ENCODE peak calls at places on chromosome 4, in four cellular contexts. L is HTR-8/SVneo, R is nucleus accumbens, W is dorsolateral prefrontal cortex. E is an unnamed sample.

GRCh38 chr4:144948009-144948408 is 150.0 kb downstream of the ANAPC10 start:
- DNase-seq in R (no peak), W (no peak), L (no peak), E (no peak)

GRCh38 chr4:3388461-3389185 is 53.1 kb upstream of the HGFAC start:
- DNase-seq in R (no peak), W (no peak), L (peak; percentile 40), E (peak; percentile 81)

GRCh38 chr4:162510115-162510514 is 346.3 kb upstream of the FSTL5 start:
- DNase-seq in W (no peak), R (no peak), L (no peak), E (no peak)

GRCh38 chr4:41215969-41216293 is 1.6 kb upstream of the APBB2 start:
- DNase-seq in W (no peak), R (no peak), L (no peak), E (no peak)

GRCh38 chr4:81482344-81482743 is 10.6 kb upstream of the RASGEF1B start:
- DNase-seq in R (no peak), L (no peak), W (no peak), E (no peak)

GRCh38 chr4:115361781-115362180 is 248.4 kb upstream of the NDST4 start:
- DNase-seq in R (no peak), W (no peak), L (no peak), E (no peak)

GRCh38 chr4:121876976-121877773 is 6.9 kb upstream of the BBS7 start:
- DNase-seq in R (no peak), L (no peak), W (no peak), E (no peak)

GRCh38 chr4:76420901-76421581 is at the start of gene CCDC158:
- DNase-seq in R (no peak), L (no peak), W (no peak), E (no peak)

GRCh38 chr4:153764611-153765368 is 5.0 kb upstream of the RNF175 start:
- DNase-seq in R (no peak), W (no peak), L (no peak), E (no peak)

GRCh38 chr4:123562994-123563745 is 166.6 kb downstream of the SPRY1 start:
- DNase-seq in W (no peak), R (no peak), L (no peak), E (peak; percentile 82)

GRCh38 chr4:53514509-53514908 is 76.8 kb downstream of the LNX1 start:
- DNase-seq in L (no peak), W (no peak), R (no peak), E (no peak)

GRCh38 chr4:146949559-146949958 is 3.9 kb upstream of the TTC29 start:
- DNase-seq in R (no peak), L (no peak), W (no peak), E (no peak)

GRCh38 chr4:159190646-159191045 is 87.8 kb downstream of the RAPGEF2 start:
- DNase-seq in L (no peak), R (no peak), W (no peak), E (no peak)

GRCh38 chr4:20904966-20905365 is 204.7 kb downstream of the PACRGL start:
- DNase-seq in L (no peak), R (no peak), W (no peak), E (no peak)

GRCh38 chr4:24614881-24615280 is 30.5 kb upstream of the DHX15 start:
- DNase-seq in R (no peak), W (no peak), L (no peak), E (no peak)

GRCh38 chr4:61401771-61402170 is 201.6 kb downstream of the ADGRL3 start:
- DNase-seq in L (no peak), W (no peak), R (no peak), E (peak; percentile 78)

GRCh38 chr4:147340111-147340510 is 140.8 kb upstream of the EDNRA start:
- DNase-seq in W (no peak), L (no peak), R (no peak), E (peak; percentile 62)

GRCh38 chr4:155734951-155735350 is 23.9 kb upstream of the GUCY1B1 start:
- DNase-seq in W (no peak), R (no peak), L (no peak), E (no peak)

GRCh38 chr4:16082424-16083216 is 1.2 kb downstream of the PROM1 start:
- DNase-seq in L (no peak), W (no peak), R (no peak), E (no peak)

GRCh38 chr4:100311181-100311580 is 120.9 kb upstream of the DDIT4L start:
- DNase-seq in L (no peak), W (no peak), R (no peak), E (peak; percentile 40)

GRCh38 chr4:124640037-124640730 is 72.3 kb downstream of the ANKRD50 start:
- DNase-seq in W (no peak), R (no peak), L (peak; percentile 12), E (peak; percentile 96)

GRCh38 chr4:138330531-138330930 is 88.4 kb upstream of the SLC7A11 start:
- DNase-seq in L (no peak), W (no peak), R (no peak), E (no peak)

GRCh38 chr4:182140547-182140946 is 102.7 kb upstream of the TENM3 start:
- DNase-seq in R (no peak), W (no peak), L (no peak), E (no peak)

GRCh38 chr4:3462321-3462789 is 751 bp upstream of the DOK7 start:
- DNase-seq in R (no peak), W (no peak), L (no peak), E (no peak)

GRCh38 chr4:107721436-107722090 is 1.5 kb upstream of the PAPSS1 start:
- DNase-seq in R (no peak), W (no peak), L (no peak), E (no peak)

GRCh38 chr4:38062088-38062893 is 102.1 kb downstream of the PTTG2 start:
- DNase-seq in R (peak; percentile 16), W (peak; percentile 85), L (peak; percentile 67), E (peak; percentile 73)

GRCh38 chr4:176839656-176840055 is 46.9 kb upstream of the VEGFC start:
- DNase-seq in W (no peak), R (no peak), L (no peak), E (peak; percentile 25)

GRCh38 chr4:112112590-112113170 is 32.6 kb upstream of the FAM241A start:
- DNase-seq in R (no peak), L (no peak), W (no peak), E (peak; percentile 6)

GRCh38 chr4:77052352-77052751 is 23.4 kb downstream of the CCNI start:
- DNase-seq in L (no peak), R (no peak), W (no peak), E (peak; percentile 70)

GRCh38 chr4:1310031-1310795 is 20.5 kb downstream of the MAEA start:
- DNase-seq in R (no peak), L (no peak), W (no peak), E (no peak)